ENCODE peak calls at places on chromosomes 11 and 22, in five cellular contexts. A is mammary epithelial cell, J is MM.1S, Z is GM23248, C is mesendoderm. W is an unnamed sample.

GRCh38 chr11:43585877-43586608 is 94.5 kb upstream of the HSD17B12 start:
- DNase-seq in A (no peak), J (no peak), Z (no peak), C (peak), W (no peak)

GRCh38 chr22:41742918-41743317 is 43.6 kb downstream of the MEI1 start:
- DNase-seq in A (no peak), J (no peak), Z (no peak), C (peak), W (no peak)

GRCh38 chr11:20131744-20132666 is 28.3 kb downstream of the DBX1 start:
- DNase-seq in A (peak), J (peak), Z (peak), C (peak), W (peak)

GRCh38 chr11:128157423-128158298 is 429.7 kb downstream of the ETS1 start:
- DNase-seq in A (peak), J (peak), Z (peak), C (peak), W (peak)

GRCh38 chr11:59173080-59173963 is 1.4 kb downstream of the DTX4 start:
- DNase-seq in A (peak), J (no peak), Z (peak), C (peak), W (peak)

GRCh38 chr22:35637943-35638342 is 10.3 kb upstream of the APOL6 start:
- DNase-seq in A (no peak), J (no peak), Z (peak), C (no peak), W (no peak)

GRCh38 chr22:17998913-17999312 is 25.4 kb downstream of the MICAL3 start:
- DNase-seq in A (no peak), J (no peak), Z (no peak), C (no peak), W (no peak)

GRCh38 chr11:20207781-20208621 is 47.7 kb upstream of the DBX1 start:
- DNase-seq in A (no peak), J (no peak), Z (peak), C (peak), W (peak)

GRCh38 chr22:38305481-38306448 is 11.5 kb downstream of the CSNK1E start:
- DNase-seq in A (peak), J (peak), Z (peak), C (peak), W (no peak)

GRCh38 chr11:47359586-47359985 is 7.1 kb upstream of the MYBPC3 start:
- DNase-seq in A (no peak), J (no peak), Z (no peak), C (no peak), W (no peak)

GRCh38 chr11:121446752-121447156 is 5.4 kb upstream of the SORL1 start:
- DNase-seq in A (no peak), J (no peak), Z (peak), C (peak), W (peak)

GRCh38 chr11:28347351-28347750 is 239.2 kb downstream of the METTL15 start:
- DNase-seq in A (no peak), J (no peak), Z (peak), C (no peak), W (no peak)

GRCh38 chr22:20319041-20319744 is 667 bp downstream of the DGCR6L start:
- DNase-seq in A (peak), J (peak), Z (peak), C (peak), W (peak)

GRCh38 chr11:18463439-18463838 is 7.8 kb downstream of the LDHAL6A start:
- DNase-seq in A (no peak), J (peak), Z (no peak), C (no peak), W (no peak)

GRCh38 chr22:42742940-42743339 is 22.3 kb upstream of the A4GALT start:
- DNase-seq in A (no peak), J (no peak), Z (peak), C (peak), W (no peak)

GRCh38 chr11:8826145-8826786 is 84.7 kb upstream of the AKIP1 start:
- DNase-seq in A (no peak), J (no peak), Z (peak), C (peak), W (peak)

GRCh38 chr22:26446808-26447515 is 17.9 kb downstream of the ASPHD2 start:
- DNase-seq in A (no peak), J (no peak), Z (no peak), C (no peak), W (no peak)

GRCh38 chr11:88683024-88683423 is 345.5 kb upstream of the CTSC start:
- DNase-seq in A (no peak), J (no peak), Z (no peak), C (peak), W (no peak)

GRCh38 chr22:27876684-27877083 is 42.4 kb downstream of the PITPNB start:
- DNase-seq in A (no peak), J (no peak), Z (peak), C (no peak), W (peak)

GRCh38 chr11:71420455-71421241 is 27.5 kb downstream of the DHCR7 start:
- DNase-seq in A (peak), J (peak), Z (peak), C (peak), W (peak)

GRCh38 chr22:43530864-43531201 is 119.0 kb downstream of the MPPED1 start:
- DNase-seq in A (peak), J (no peak), Z (no peak), C (peak), W (no peak)

GRCh38 chr11:39365809-39366436 is 2093.5 kb downstream of the LRRC4C start:
- DNase-seq in A (peak), J (no peak), Z (peak), C (peak), W (no peak)

GRCh38 chr11:35237345-35237744 is 98.4 kb downstream of the CD44 start:
- DNase-seq in A (no peak), J (no peak), Z (no peak), C (no peak), W (no peak)

GRCh38 chr11:50423208-50423607 is 390.5 kb downstream of the OR4C45 start:
- DNase-seq in A (no peak), J (no peak), Z (peak), C (no peak), W (peak)

DNA sequence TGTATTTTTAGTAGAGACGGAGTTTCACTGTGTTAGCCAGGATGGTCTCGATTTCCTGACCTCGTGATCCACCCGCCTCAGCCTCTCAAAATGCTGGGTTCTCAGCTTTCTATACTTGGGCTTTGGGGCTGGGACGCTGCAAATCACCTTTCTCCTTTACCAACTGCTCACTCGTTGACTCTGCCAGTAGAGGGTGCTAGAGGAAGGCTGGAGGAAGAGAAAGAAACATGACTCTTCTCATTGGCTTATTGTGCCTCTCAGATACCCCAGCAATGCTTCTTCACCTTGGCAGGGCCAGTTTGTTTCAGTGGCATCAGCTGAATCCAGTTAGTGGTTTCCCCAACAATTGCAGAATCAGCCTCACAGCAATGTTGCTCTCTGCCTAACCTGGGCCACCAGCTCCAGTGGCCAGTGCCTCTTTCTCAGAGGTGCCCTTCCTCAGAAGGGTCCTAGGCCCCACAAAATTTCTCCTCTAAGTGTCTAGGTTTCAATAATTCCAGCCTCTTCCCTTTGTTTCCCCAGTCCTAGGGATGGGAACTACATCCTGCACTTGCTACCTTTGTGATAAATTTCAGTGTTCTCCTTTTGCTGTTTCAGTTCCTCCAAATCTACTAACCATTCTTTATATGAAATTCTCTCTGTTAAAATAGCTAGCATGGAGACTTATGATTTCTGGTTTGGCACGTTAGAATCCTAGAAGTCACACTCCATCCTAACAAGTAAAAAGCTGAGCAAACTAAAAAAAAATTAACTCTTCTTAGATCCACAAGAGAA is 71.5 kb upstream of the VSTM5 start:
- DNase-seq in A (peak), J (peak), Z (peak), C (peak), W (peak)
- H3K9ac ChIP-seq in A (no peak), J (no peak), Z (no peak), C (no peak), W (no peak)

DNA sequence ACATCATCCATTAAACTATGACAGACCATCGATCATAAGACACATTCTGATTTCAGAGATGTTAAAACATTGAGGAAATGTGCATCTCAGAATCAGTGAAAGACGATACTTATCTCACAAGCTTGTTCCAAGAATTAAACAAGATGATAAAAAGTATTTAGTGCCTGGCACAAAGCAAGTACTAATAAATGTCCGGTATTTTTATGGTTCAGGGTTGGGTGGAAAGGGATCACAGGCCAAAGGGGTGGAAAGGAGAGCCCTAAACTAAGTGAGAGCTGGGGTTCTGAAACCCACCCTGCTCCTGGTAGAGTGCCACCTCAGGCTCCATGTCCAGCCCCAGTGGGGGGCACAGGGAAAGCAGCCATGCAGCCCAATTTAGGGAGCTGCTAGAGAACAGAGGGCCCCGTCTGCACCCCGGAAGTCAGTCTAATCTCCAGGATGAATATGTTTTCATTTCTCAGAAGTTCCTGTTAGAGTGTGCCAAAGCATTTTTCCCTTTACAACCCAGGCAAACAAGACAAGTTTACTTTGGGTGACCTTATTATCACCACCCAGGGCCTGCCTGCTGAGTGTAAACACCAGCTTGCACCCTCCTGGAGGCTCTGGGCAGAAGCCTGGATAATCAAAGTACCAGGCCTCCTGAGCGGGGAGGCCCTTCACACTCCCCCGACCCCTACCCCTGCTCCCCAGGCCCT is 3.8 kb upstream of the CREB3L1 start:
- DNase-seq in A (no peak), J (no peak), Z (peak), C (no peak), W (peak)
- H3K9ac ChIP-seq in A (no peak), J (no peak), Z (peak), C (no peak), W (peak)

GRCh38 chr22:48677621-48678020 is 1150.1 kb downstream of the BRD1 start:
- DNase-seq in A (no peak), J (no peak), Z (no peak), C (no peak), W (no peak)
- H3K9ac ChIP-seq in A (no peak), J (no peak), Z (no peak), C (no peak), W (no peak)

GRCh38 chr22:46069518-46070214 is 80.7 kb upstream of the PPARA start:
- DNase-seq in A (peak), J (no peak), Z (peak), C (no peak), W (peak)
- H3K9ac ChIP-seq in A (peak), J (peak), Z (peak), C (peak), W (peak)

GRCh38 chr11:13324141-13324540 is 46.6 kb downstream of the BMAL1 start:
- DNase-seq in A (no peak), J (no peak), Z (peak), C (no peak), W (no peak)
- H3K9ac ChIP-seq in A (no peak), J (no peak), Z (no peak), C (no peak), W (no peak)